ENCODE peak calls at places on chromosome X, in six cellular contexts. Z is tibial nerve, O is suprapubic skin, H is stomach, I is A549, U is upper lobe of left lung. X is an unnamed sample.

GRCh38 chrX:20046864-20047263 is 56.0 kb upstream of the BCLAF3 start:
- DNase-seq in O (no peak), H (no peak), U (no peak), Z (no peak), I (no peak), X (no peak)

GRCh38 chrX:101203782-101204351 is 15.7 kb upstream of the DRP2 start:
- DNase-seq in U (no peak), H (no peak), I (no peak), O (no peak), Z (no peak), X (no peak)

GRCh38 chrX:28205126-28205525 is 223.9 kb upstream of the DCAF8L1 start:
- DNase-seq in I (no peak), U (no peak), O (no peak), H (no peak), Z (no peak), X (no peak)

GRCh38 chrX:37380920-37381319 is 31.8 kb downstream of the PRRG1 start:
- DNase-seq in I (peak; percentile 2), Z (no peak), U (no peak), O (no peak), H (no peak), X (no peak)

GRCh38 chrX:93594780-93595179 is 78.6 kb downstream of the NAP1L3 start:
- DNase-seq in U (no peak), I (no peak), O (no peak), H (no peak), Z (no peak), X (no peak)

GRCh38 chrX:79138658-79139241 is 5.7 kb upstream of the GPR174 start:
- DNase-seq in I (no peak), Z (no peak), H (no peak), O (no peak), U (no peak), X (peak; percentile 30)

GRCh38 chrX:31847773-31848172 is 775.9 kb upstream of the FTHL17 start:
- DNase-seq in H (no peak), U (no peak), Z (no peak), I (no peak), O (no peak), X (no peak)

GRCh38 chrX:107826286-107827136 is 845 bp downstream of the MID2 start:
- DNase-seq in O (no peak), I (peak; percentile 25), U (peak; percentile 89), H (peak; percentile 34), Z (peak; percentile 7), X (peak; percentile 14)

GRCh38 chrX:101263766-101264165 is 27.4 kb downstream of the TAF7L start:
- DNase-seq in I (no peak), Z (no peak), O (no peak), H (no peak), U (no peak), X (no peak)

GRCh38 chrX:112081781-112082482 is 644 bp downstream of the TRPC5 start:
- DNase-seq in Z (no peak), O (no peak), H (no peak), U (peak; percentile 26), I (no peak), X (no peak)

GRCh38 chrX:46407753-46408130 is 137.5 kb downstream of the ZNF674 start:
- DNase-seq in U (no peak), Z (no peak), O (no peak), H (no peak), I (no peak), X (no peak)

GRCh38 chrX:151505796-151506195 is 57.7 kb upstream of the PASD1 start:
- DNase-seq in I (peak; percentile 3), Z (peak; percentile 9), U (no peak), O (no peak), H (no peak), X (no peak)

GRCh38 chrX:25049347-25049746 is 33.6 kb upstream of the ARX start:
- DNase-seq in H (no peak), O (no peak), Z (no peak), I (no peak), U (no peak), X (no peak)

DNA sequence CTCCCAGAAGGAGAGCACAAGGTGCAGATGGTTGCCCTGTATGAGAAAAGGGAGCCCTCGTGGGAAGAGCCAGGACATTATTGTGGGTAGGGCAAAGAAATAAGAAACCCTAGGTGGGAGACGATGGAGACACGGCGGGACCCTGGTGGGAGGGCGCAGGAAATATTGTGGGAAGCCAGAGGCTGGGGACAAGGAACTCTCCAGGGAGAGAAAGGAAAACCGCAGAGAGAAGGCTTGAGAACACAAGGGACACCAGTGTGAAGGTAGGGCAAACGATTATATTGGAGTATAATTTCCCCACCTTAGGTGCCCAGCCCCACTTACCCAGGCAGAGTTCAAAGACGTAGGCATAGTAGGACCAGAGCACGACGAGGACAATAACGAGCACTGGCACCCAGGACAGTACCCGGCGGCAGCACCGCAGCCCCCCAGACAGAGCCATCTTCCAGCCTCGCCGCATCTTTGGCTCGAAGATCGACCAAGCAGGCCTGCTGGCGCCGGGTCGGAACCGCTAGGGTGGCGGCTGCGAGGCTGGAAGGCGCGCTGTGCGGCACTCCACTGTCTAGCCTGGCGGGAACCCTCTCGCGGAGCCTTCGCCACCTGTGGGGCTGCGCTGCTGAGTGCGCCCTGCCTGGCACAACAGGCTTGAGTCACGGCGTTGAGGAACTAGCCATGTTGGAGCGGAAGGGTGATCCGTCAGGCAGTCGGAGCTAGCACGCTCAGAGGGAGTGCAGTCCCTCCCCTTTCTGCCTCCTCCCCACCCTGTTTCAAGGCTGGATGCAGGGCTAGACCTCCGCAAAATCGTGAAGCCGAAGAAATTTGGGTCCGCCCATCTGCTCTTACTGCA is at the start of gene ZDHHC15:
- DNase-seq in Z (peak; percentile 11), I (no peak), H (peak; percentile 55), U (peak; percentile 88), O (peak; percentile 64), X (peak; percentile 17)
- H3K4me3 ChIP-seq in Z (peak within 1 kb of the TSS; percentile 45), I (no peak within 1 kb of the TSS), H (peak within 1 kb of the TSS; percentile 55), U (peak within 1 kb of the TSS; percentile 58), O (peak within 1 kb of the TSS; percentile 51), X (peak within 1 kb of the TSS; percentile 48)

GRCh38 chrX:10103023-10103422 is 53.8 kb upstream of the CLCN4 start:
- DNase-seq in U (no peak), O (no peak), H (no peak), Z (no peak), I (no peak), X (no peak)

GRCh38 chrX:10102046-10102704 is 54.6 kb upstream of the CLCN4 start:
- DNase-seq in Z (no peak), U (peak; percentile 5), O (no peak), H (no peak), I (no peak), X (no peak)

GRCh38 chrX:10099411-10099810 is 57.4 kb upstream of the CLCN4 start:
- DNase-seq in U (no peak), H (no peak), O (no peak), Z (no peak), I (no peak), X (no peak)

GRCh38 chrX:10098235-10098819 is 58.4 kb upstream of the CLCN4 start:
- DNase-seq in H (no peak), O (no peak), U (no peak), Z (no peak), I (no peak), X (no peak)

GRCh38 chrX:10101269-10101668 is 55.5 kb upstream of the CLCN4 start:
- DNase-seq in U (no peak), I (no peak), H (no peak), O (no peak), Z (no peak), X (no peak)
- TF ChIP-seq EP300 in U (no peak), I (no peak), H (no peak), O (no peak), Z (no peak), X (no peak)

GRCh38 chrX:148552775-148553174 is 52.4 kb downstream of the AFF2 start:
- DNase-seq in U (no peak), I (peak; percentile 1), O (no peak), Z (no peak), H (no peak), X (no peak)
- TF ChIP-seq CTCF in U (no peak), I (no peak), O (no peak), Z (no peak), H (no peak), X (no peak)

GRCh38 chrX:2693526-2694002 is 2.5 kb downstream of the CD99 start:
- DNase-seq in Z (no peak), H (no peak), O (no peak), U (no peak), I (no peak), X (no peak)

GRCh38 chrX:2690856-2691542 is at the start of gene CD99:
- DNase-seq in Z (peak; percentile 77), I (peak; percentile 83), O (peak; percentile 96), H (peak; percentile 89), U (peak; percentile 98), X (peak; percentile 96)

GRCh38 chrX:2693123-2693438 is 2.0 kb downstream of the CD99 start:
- DNase-seq in Z (no peak), O (no peak), U (no peak), H (no peak), I (no peak), X (no peak)

GRCh38 chrX:2691543-2692220 is 587 bp downstream of the CD99 start:
- DNase-seq in U (peak; percentile 89), O (peak; percentile 82), I (peak; percentile 52), H (peak; percentile 29), Z (peak; percentile 51), X (peak; percentile 41)

GRCh38 chrX:2692221-2693122 is 1.4 kb downstream of the CD99 start:
- DNase-seq in U (peak; percentile 54), O (no peak), H (peak; percentile 44), I (no peak), Z (no peak), X (peak; percentile 27)
- H3K4me3 ChIP-seq in U (peak overlapping the region; percentile 92), O (peak overlapping the region; percentile 94), H (peak overlapping the region; percentile 76), I (peak overlapping the region; percentile 82), Z (peak overlapping the region; percentile 89), X (peak overlapping the region; percentile 98)

GRCh38 chrX:13467243-13467642 is 102.2 kb upstream of the EGFL6 start:
- DNase-seq in Z (no peak), O (no peak), U (no peak), I (no peak), H (no peak), X (no peak)
- TF ChIP-seq EP300 in Z (no peak), O (no peak), U (no peak), I (no peak), H (no peak), X (no peak)

GRCh38 chrX:17376381-17377046 is 1.5 kb downstream of the NHS start:
- DNase-seq in H (no peak), I (peak; percentile 17), U (peak; percentile 20), O (peak; percentile 63), Z (peak; percentile 13), X (peak; percentile 17)

GRCh38 chrX:17373337-17373736 is 1.7 kb upstream of the NHS start:
- DNase-seq in I (no peak), Z (no peak), O (no peak), U (no peak), H (no peak), X (no peak)

GRCh38 chrX:17375361-17375630 is 296 bp downstream of the NHS start:
- DNase-seq in H (no peak), Z (no peak), I (peak; percentile 5), U (no peak), O (no peak), X (no peak)

GRCh38 chrX:17375631-17376380 is 806 bp downstream of the NHS start:
- DNase-seq in O (no peak), Z (no peak), U (peak; percentile 86), H (peak; percentile 33), I (peak; percentile 10), X (peak; percentile 12)

GRCh38 chrX:17374619-17375360 is at the start of gene NHS:
- DNase-seq in Z (peak; percentile 52), U (peak; percentile 90), O (peak; percentile 77), I (peak; percentile 68), H (peak; percentile 65), X (peak; percentile 75)
- TF ChIP-seq CTCF in Z (peak; percentile 41), U (peak; percentile 21), O (peak; percentile 64), I (peak; percentile 56), H (no peak), X (peak; percentile 42)

GRCh38 chrX:40006025-40007017 is 91.4 kb downstream of the BCOR start:
- DNase-seq in Z (no peak), I (no peak), U (peak; percentile 89), H (peak; percentile 71), O (peak; percentile 61), X (peak; percentile 71)
- H3K4me3 ChIP-seq in Z (no peak overlapping the region), I (no peak overlapping the region), U (peak overlapping the region; percentile 26), H (peak overlapping the region; percentile 20), O (peak overlapping the region; percentile 26), X (no peak overlapping the region)

X was measured in transverse colon.